ENCODE peak calls at places on chromosome 2, in four cellular contexts. F is A549, A is SK-N-SH, M is HepG2. Q is an unnamed sample.
A peak's percentile ranks its signal among the peaks of the same experiment; 100 is the strongest.

GRCh38 chr2:13002948-13003347 is 286.2 kb downstream of the TRIB2 start:
- DNase-seq in A (no peak), F (no peak), M (no peak), Q (no peak)

GRCh38 chr2:223460774-223461211 is 141.4 kb downstream of the SCG2 start:
- DNase-seq in A (no peak), M (no peak), F (peak; percentile 37), Q (no peak)

GRCh38 chr2:52964916-52965530 is 802.6 kb upstream of the CHAC2 start:
- DNase-seq in M (no peak), F (no peak), A (no peak), Q (no peak)

GRCh38 chr2:28821295-28821958 is 10.8 kb downstream of the SPDYA start:
- DNase-seq in M (peak; percentile 67), A (peak; percentile 57), F (peak; percentile 88), Q (peak; percentile 25)

GRCh38 chr2:149290662-149291061 is 39.7 kb upstream of the LYPD6 start:
- DNase-seq in M (no peak), A (no peak), F (no peak), Q (no peak)

GRCh38 chr2:195566201-195566600 is 90.8 kb upstream of the SLC39A10 start:
- DNase-seq in A (no peak), M (no peak), F (no peak), Q (no peak)

GRCh38 chr2:105062158-105062557 is 24.3 kb downstream of the MRPS9 start:
- DNase-seq in M (no peak), A (no peak), F (no peak), Q (no peak)

GRCh38 chr2:196170202-196170680 is 1.1 kb downstream of the STK17B start:
- DNase-seq in M (peak; percentile 28), A (peak; percentile 36), F (peak; percentile 51), Q (no peak)

GRCh38 chr2:86311879-86312278 is 25.5 kb downstream of the REEP1 start:
- DNase-seq in F (no peak), A (no peak), M (no peak), Q (no peak)

GRCh38 chr2:218418717-218419458 is at the start of gene VIL1:
- DNase-seq in F (no peak), A (no peak), M (peak; percentile 94), Q (no peak)

GRCh38 chr2:71857632-71858031 is 290.0 kb downstream of the CYP26B1 start:
- DNase-seq in A (no peak), M (no peak), F (no peak), Q (no peak)

GRCh38 chr2:34486945-34487344 is 887.8 kb upstream of the FAM98A start:
- DNase-seq in M (no peak), A (no peak), F (no peak), Q (no peak)

GRCh38 chr2:40914648-40915047 is 462.8 kb upstream of the SLC8A1 start:
- DNase-seq in F (no peak), A (no peak), M (no peak), Q (no peak)

GRCh38 chr2:127826047-127826446 is 15.1 kb upstream of the WDR33 start:
- DNase-seq in M (no peak), A (no peak), F (no peak), Q (no peak)

GRCh38 chr2:11722249-11723060 is 24.0 kb upstream of the LPIN1 start:
- DNase-seq in F (no peak), A (no peak), M (no peak), Q (no peak)

GRCh38 chr2:157784169-157784822 is 91.8 kb downstream of the ACVR1 start:
- DNase-seq in A (no peak), M (no peak), F (peak; percentile 41), Q (no peak)

GRCh38 chr2:200161458-200161857 is 145.0 kb upstream of the SPATS2L start:
- DNase-seq in A (no peak), F (no peak), M (no peak), Q (no peak)

GRCh38 chr2:188601927-188602326 is 310.3 kb downstream of the GULP1 start:
- DNase-seq in M (no peak), A (no peak), F (no peak), Q (no peak)

GRCh38 chr2:182716665-182716990 is 571 bp downstream of the DNAJC10 start:
- DNase-seq in A (no peak), M (peak; percentile 11), F (no peak), Q (no peak)
- TF ChIP-seq PBX3 in A (no peak), M (no peak), F (no peak), Q (no peak)

GRCh38 chr2:191612496-191612895 is 65.4 kb upstream of the NABP1 start:
- DNase-seq in F (peak; percentile 66), A (no peak), M (no peak), Q (no peak)
- TF ChIP-seq PBX3 in F (no peak), A (peak; percentile 89), M (no peak), Q (no peak)

DNA sequence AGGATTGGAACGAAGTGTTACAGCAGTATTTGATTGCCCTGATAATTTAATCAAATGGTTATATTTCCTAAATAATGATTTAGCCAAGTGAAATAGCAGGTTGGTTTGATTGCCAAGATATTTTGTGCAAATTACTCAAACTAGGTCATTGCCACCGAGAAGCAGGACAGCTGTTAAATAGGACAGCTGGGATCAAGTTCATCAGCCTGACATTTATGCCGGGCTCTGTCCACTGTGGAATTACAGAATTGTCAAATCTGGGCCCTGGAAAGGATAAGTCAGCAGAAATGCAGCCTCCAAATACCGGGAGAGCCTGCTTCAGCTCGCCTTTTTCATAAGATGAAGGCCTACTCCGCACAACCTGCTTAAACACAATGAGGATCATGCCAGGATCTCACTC is 73.9 kb upstream of the RPL31 start:
- DNase-seq in M (no peak), F (no peak), A (no peak), Q (no peak)
- TF ChIP-seq PBX3 in M (no peak), F (no peak), A (no peak), Q (no peak)

GRCh38 chr2:89834306-89834705 is 1142.8 kb downstream of the RPIA start:
- DNase-seq in M (no peak), F (no peak), A (no peak), Q (no peak)

GRCh38 chr2:89829828-89830227 is 1138.4 kb downstream of the RPIA start:
- DNase-seq in A (no peak), M (no peak), F (no peak), Q (no peak)

GRCh38 chr2:89833780-89834117 is 1142.3 kb downstream of the RPIA start:
- DNase-seq in F (no peak), M (no peak), A (no peak), Q (no peak)

GRCh38 chr2:89833116-89833779 is 1141.8 kb downstream of the RPIA start:
- DNase-seq in F (peak; percentile 31), A (no peak), M (no peak), Q (no peak)

GRCh38 chr2:89831686-89832498 is 1140.4 kb downstream of the RPIA start:
- DNase-seq in A (no peak), M (no peak), F (no peak), Q (no peak)
- TF ChIP-seq PBX3 in A (no peak), M (no peak), F (no peak), Q (no peak)

DNA sequence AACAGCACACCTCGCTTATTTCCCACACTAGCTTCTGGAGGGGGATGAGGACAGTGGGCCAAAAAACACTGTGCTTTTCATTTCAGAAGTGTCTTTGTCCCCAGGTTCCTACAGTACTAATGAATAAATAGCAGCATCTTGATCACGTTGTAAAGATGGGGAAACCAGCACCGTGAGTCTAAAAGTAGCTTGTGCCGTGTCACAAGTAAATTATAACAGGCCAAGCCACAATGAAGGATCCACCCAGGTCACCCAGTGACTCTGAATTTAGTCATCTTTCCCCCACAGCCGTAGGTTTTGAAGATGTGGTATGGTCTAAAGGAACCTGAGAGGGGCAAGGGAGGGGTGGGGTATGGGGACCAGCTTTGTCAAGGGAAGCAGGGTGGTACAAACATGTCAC is 8.8 kb downstream of the FZD7 start:
- DNase-seq in A (no peak), M (no peak), F (no peak), Q (no peak)
- TF ChIP-seq PBX3 in A (no peak), M (no peak), F (no peak), Q (no peak)

DNA sequence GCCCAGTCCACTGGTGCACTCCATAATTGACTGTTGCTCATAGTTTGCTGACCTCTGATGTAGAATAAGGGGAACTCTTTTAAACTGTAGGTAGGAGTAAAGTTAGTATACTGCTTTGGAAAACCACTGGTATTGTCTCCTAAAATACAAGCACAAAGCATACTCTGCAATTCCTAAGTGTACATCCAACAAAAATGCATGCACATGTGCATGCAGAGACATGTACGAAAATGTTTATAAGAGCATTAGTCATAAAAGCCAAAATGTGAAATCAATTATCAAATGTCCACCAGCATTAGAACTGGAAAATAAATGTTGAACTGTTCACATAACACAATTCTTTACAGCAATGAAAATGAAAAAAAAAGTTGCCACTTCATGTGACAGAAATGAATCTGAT is 39.8 kb upstream of the DDX18 start:
- DNase-seq in M (no peak), A (no peak), F (no peak), Q (no peak)
- TF ChIP-seq PBX3 in M (no peak), A (no peak), F (no peak), Q (no peak)

DNA sequence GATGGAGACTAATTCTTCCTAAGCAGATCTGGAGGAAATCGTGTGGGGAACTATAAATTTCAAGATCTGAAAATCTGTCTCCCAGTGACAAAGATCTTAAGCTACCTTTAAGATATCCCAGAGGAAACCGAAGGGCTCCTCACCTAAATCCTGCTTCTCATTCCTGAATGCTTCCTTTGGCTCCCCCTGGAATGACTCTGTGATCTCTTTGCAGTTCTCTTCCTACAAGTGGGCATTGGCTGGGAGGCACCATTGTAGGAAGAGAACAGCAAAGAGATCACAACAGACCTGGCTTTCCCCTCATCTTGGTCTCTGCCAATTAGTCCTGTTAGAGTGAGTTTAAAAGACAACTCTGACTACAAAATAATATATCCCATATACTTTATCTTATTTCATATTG is 70.0 kb upstream of the KCNH7 start:
- DNase-seq in A (no peak), F (no peak), M (no peak), Q (no peak)
- TF ChIP-seq PBX3 in A (no peak), F (no peak), M (no peak), Q (no peak)

GRCh38 chr2:233051241-233052149 is 8.6 kb upstream of the INPP5D start:
- DNase-seq in A (no peak), M (no peak), F (no peak), Q (no peak)
- TF ChIP-seq PBX3 in A (no peak), M (no peak), F (no peak), Q (no peak)

GRCh38 chr2:207286106-207286505 is 120.4 kb upstream of the KLF7 start:
- DNase-seq in A (no peak), F (no peak), M (no peak), Q (peak; percentile 64)
- TF ChIP-seq PBX3 in A (no peak), F (no peak), M (no peak), Q (no peak)

DNA sequence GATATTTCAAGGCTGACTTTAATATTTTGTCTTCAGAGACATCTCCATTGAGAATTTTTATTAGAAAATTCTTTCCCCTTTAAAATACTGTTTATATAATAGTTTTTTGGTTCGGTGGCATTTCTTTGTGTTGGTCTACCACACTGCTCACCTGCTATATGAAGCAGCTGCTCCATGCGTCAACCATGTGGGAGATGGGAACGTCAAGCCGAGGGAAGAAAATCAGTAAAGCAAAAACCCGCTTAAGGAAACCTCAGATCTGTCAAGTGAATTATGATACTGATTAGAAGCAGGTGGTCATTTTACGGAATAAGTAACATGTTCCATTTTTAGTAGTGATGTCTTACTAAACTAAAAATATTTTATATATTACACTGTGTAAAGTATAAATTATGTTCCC is 5.6 kb upstream of the TMEM17 start:
- DNase-seq in F (no peak), A (no peak), M (no peak), Q (no peak)
- TF ChIP-seq PBX3 in F (no peak), A (no peak), M (no peak), Q (no peak)

Q was measured in GM12878.